ENCODE peak calls at places on chromosomes 16 and 17, in nine cellular contexts. L is suprapubic skin, N is tibial nerve, Q is testis, Y is lower leg skin, T is GM12892, M is A549, A is right lobe of liver, K is transverse colon. G is an unnamed sample.
A peak's percentile ranks its signal among the peaks of the same experiment; 100 is the strongest.

GRCh38 chr17:58316260-58316960 is 12.2 kb downstream of the TSPOAP1 start:
- DNase-seq in M (no peak), T (peak; percentile 3), K (no peak), Y (no peak), Q (no peak), L (peak; percentile 65), A (peak; percentile 44), N (no peak), G (no peak)

GRCh38 chr16:24540575-24541240 is 1.3 kb downstream of the RBBP6 start:
- DNase-seq in K (no peak), A (no peak), M (peak; percentile 25), T (no peak), L (no peak), N (no peak), Q (peak; percentile 53), Y (no peak), G (no peak)

GRCh38 chr17:28704219-28704858 is 7.3 kb downstream of the PROCA1 start:
- DNase-seq in Q (no peak), L (no peak), T (no peak), N (no peak), Y (no peak), K (no peak), A (no peak), M (no peak), G (no peak)

GRCh38 chr17:57644311-57644710 is 100.8 kb downstream of the CCDC182 start:
- DNase-seq in K (no peak), A (no peak), Q (no peak), N (no peak), L (no peak), M (no peak), Y (no peak), T (no peak), G (no peak)

GRCh38 chr17:49739662-49740271 is 24.2 kb downstream of the FAM117A start:
- DNase-seq in Q (peak; percentile 52), N (peak; percentile 83), T (peak; percentile 46), K (peak; percentile 88), L (peak; percentile 88), A (peak; percentile 91), Y (peak; percentile 84), M (no peak), G (no peak)

GRCh38 chr17:28372945-28373274 is 1.4 kb downstream of the SARM1 start:
- DNase-seq in K (no peak), N (no peak), T (no peak), M (no peak), Y (no peak), L (no peak), Q (no peak), A (no peak), G (no peak)

GRCh38 chr17:78315355-78316114 is 44.3 kb downstream of the SOCS3 start:
- DNase-seq in T (peak; percentile 68), M (peak; percentile 94), Y (peak; percentile 87), Q (peak; percentile 75), A (no peak), L (peak; percentile 92), K (peak; percentile 83), N (peak; percentile 76), G (peak; percentile 92)

GRCh38 chr17:74569392-74570003 is 2.2 kb upstream of the CD300H start:
- DNase-seq in Q (peak; percentile 48), K (peak; percentile 14), T (no peak), M (peak; percentile 94), L (no peak), Y (peak; percentile 61), A (no peak), N (no peak), G (peak; percentile 85)

GRCh38 chr17:32828822-32829221 is 48.1 kb downstream of the MYO1D start:
- DNase-seq in L (no peak), K (no peak), Q (no peak), T (no peak), A (no peak), M (no peak), Y (no peak), N (no peak), G (no peak)

GRCh38 chr16:66832661-66833305 is 2.0 kb upstream of the NAE1 start:
- DNase-seq in A (no peak), T (no peak), Y (no peak), K (no peak), Q (no peak), M (no peak), L (no peak), N (no peak), G (no peak)

GRCh38 chr17:66347661-66348604 is 45.5 kb downstream of the PRKCA start:
- DNase-seq in T (no peak), N (no peak), A (no peak), L (no peak), M (peak; percentile 57), Y (no peak), K (peak; percentile 53), Q (no peak), G (no peak)

GRCh38 chr16:4383591-4384495 is 12.2 kb downstream of the VASN start:
- DNase-seq in A (no peak), Y (no peak), M (no peak), T (no peak), N (no peak), K (no peak), Q (no peak), L (no peak), G (no peak)

GRCh38 chr17:32806646-32807045 is 70.3 kb downstream of the MYO1D start:
- DNase-seq in M (peak; percentile 45), T (no peak), Y (no peak), L (no peak), A (no peak), Q (no peak), N (no peak), K (no peak), G (no peak)

GRCh38 chr17:39002991-39003715 is 36.0 kb upstream of the FBXO47 start:
- DNase-seq in L (peak; percentile 87), M (no peak), Y (peak; percentile 88), T (no peak), Q (peak; percentile 60), A (no peak), N (peak; percentile 87), K (peak; percentile 62), G (no peak)

GRCh38 chr16:2428051-2428786 is 1.0 kb upstream of the CCNF start:
- DNase-seq in N (peak; percentile 36), A (peak; percentile 65), L (no peak), T (no peak), Q (peak; percentile 57), M (peak; percentile 44), K (peak; percentile 58), Y (no peak), G (no peak)

GRCh38 chr16:3740186-3740585 is 22.9 kb upstream of the TRAP1 start:
- DNase-seq in A (no peak), K (no peak), N (no peak), Y (no peak), M (no peak), L (no peak), T (no peak), Q (no peak), G (no peak)

GRCh38 chr17:71180801-71181385 is 939.9 kb upstream of the SOX9 start:
- DNase-seq in M (peak; percentile 34), Y (peak; percentile 41), L (no peak), N (no peak), A (no peak), K (peak; percentile 75), T (no peak), Q (no peak), G (no peak)

GRCh38 chr17:49434821-49435581 is 20.3 kb upstream of the PHB1 start:
- DNase-seq in T (peak; percentile 67), K (peak; percentile 31), Y (no peak), Q (peak; percentile 67), M (peak; percentile 73), N (no peak), A (no peak), L (peak; percentile 67), G (peak; percentile 89)

GRCh38 chr17:60577147-60577925 is 22.7 kb upstream of the PPM1D start:
- DNase-seq in N (no peak), L (no peak), A (no peak), Y (no peak), M (no peak), Q (peak; percentile 68), T (no peak), K (peak; percentile 25), G (no peak)

GRCh38 chr17:2400474-2400866 is 390 bp downstream of the MNT start:
- DNase-seq in A (peak; percentile 82), T (no peak), N (no peak), K (peak; percentile 61), Q (no peak), Y (no peak), L (no peak), M (peak; percentile 69), G (no peak)

DNA sequence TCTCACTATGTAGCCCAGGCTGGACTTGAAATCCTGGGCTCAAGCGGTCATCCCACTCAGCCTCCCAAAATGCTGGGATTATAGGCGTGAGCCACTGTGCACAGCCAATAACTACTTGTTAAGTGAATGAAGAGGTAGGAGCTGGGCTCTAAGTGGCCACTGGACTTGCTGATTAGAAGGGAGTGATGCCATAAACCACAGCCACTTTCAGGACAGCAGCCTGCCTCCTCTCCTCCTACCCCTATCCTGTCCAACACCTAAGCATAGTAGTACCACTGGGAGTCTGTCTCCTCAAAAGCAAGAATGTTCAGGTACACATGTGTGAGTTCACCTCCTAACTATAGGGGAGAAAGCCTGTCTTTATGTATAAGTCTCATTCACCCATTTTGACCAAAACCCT is 12.2 kb upstream of the COG7 start:
- DNase-seq in T (no peak), L (no peak), K (no peak), Y (no peak), M (no peak), N (no peak), Q (no peak), A (no peak), G (no peak)
- TF ChIP-seq POLR2A in T (no peak), L (no peak), K (no peak), Y (no peak), M (no peak), N (no peak), Q (no peak), A (no peak), G (no peak)

GRCh38 chr17:80544655-80545498 is at the start of gene RPTOR:
- DNase-seq in T (peak; percentile 93), N (peak; percentile 70), A (peak; percentile 91), K (peak; percentile 94), L (peak; percentile 93), Y (peak; percentile 84), M (peak; percentile 95), Q (peak; percentile 96), G (peak; percentile 86)

GRCh38 chr17:80538484-80538883 is 6.2 kb upstream of the RPTOR start:
- DNase-seq in Q (no peak), L (no peak), T (no peak), Y (no peak), M (no peak), K (no peak), A (no peak), N (no peak), G (no peak)

GRCh38 chr17:80539022-80539421 is 5.6 kb upstream of the RPTOR start:
- DNase-seq in N (no peak), A (no peak), T (no peak), K (no peak), L (no peak), Q (no peak), Y (no peak), M (peak; percentile 34), G (no peak)
- TF ChIP-seq POLR2A in N (no peak), A (no peak), T (no peak), K (no peak), L (no peak), Q (no peak), Y (no peak), M (no peak), G (no peak)

GRCh38 chr16:10828851-10829331 is 10.3 kb upstream of the TVP23A start:
- DNase-seq in A (peak; percentile 94), N (peak; percentile 83), M (no peak), Q (peak; percentile 93), T (no peak), K (peak; percentile 86), L (peak; percentile 92), Y (peak; percentile 83), G (peak; percentile 59)
- TF ChIP-seq POLR2A in A (no peak), N (peak; percentile 40), M (no peak), Q (no peak), T (no peak), K (no peak), L (no peak), Y (no peak), G (no peak)

GRCh38 chr16:88991813-88992350 is 14.9 kb upstream of the CBFA2T3 start:
- DNase-seq in M (no peak), T (no peak), Q (no peak), A (no peak), Y (no peak), L (no peak), K (no peak), N (no peak), G (no peak)
- TF ChIP-seq POLR2A in M (no peak), T (no peak), Q (no peak), A (no peak), Y (no peak), L (no peak), K (no peak), N (no peak), G (no peak)